ENCODE peak calls at places on chromosomes 16 and 17, in eight cellular contexts. One of them, this sample, is unnamed.
A peak's percentile ranks its signal among the peaks of the same experiment; 100 is the strongest.

GRCh38 chr17:49798182-49798581 is 9.7 kb downstream of the KAT7 start:
- DNase-seq in hepatocyte: no peak
- DNase-seq in bronchial epithelial cell: no peak
- DNase-seq in uterus: no peak
- DNase-seq in BJ: no peak
- DNase-seq in A673: no peak
- DNase-seq in upper lobe of right lung: no peak
- DNase-seq in breast epithelium: no peak
- DNase-seq in this sample: no peak

GRCh38 chr16:4796982-4797804 is 2.0 kb downstream of the SMIM22 start:
- DNase-seq in hepatocyte: no peak
- DNase-seq in bronchial epithelial cell: no peak
- DNase-seq in uterus: no peak
- DNase-seq in BJ: no peak
- DNase-seq in A673: no peak
- DNase-seq in upper lobe of right lung: no peak
- DNase-seq in breast epithelium: no peak
- DNase-seq in this sample: no peak

GRCh38 chr16:12628526-12628925 is 175.2 kb downstream of the CPPED1 start:
- DNase-seq in hepatocyte: no peak
- DNase-seq in bronchial epithelial cell: no peak
- DNase-seq in uterus: no peak
- DNase-seq in BJ: no peak
- DNase-seq in A673: no peak
- DNase-seq in upper lobe of right lung: no peak
- DNase-seq in breast epithelium: no peak
- DNase-seq in this sample: no peak

GRCh38 chr17:34556384-34556783 is 23.0 kb upstream of the TMEM132E start:
- DNase-seq in hepatocyte: peak; percentile 67
- DNase-seq in bronchial epithelial cell: peak; percentile 16
- DNase-seq in uterus: no peak
- DNase-seq in BJ: no peak
- DNase-seq in A673: no peak
- DNase-seq in upper lobe of right lung: no peak
- DNase-seq in breast epithelium: no peak
- DNase-seq in this sample: no peak

GRCh38 chr17:74259667-74260524 is 14.1 kb upstream of the DNAI2 start:
- DNase-seq in hepatocyte: no peak
- DNase-seq in bronchial epithelial cell: peak; percentile 31
- DNase-seq in uterus: no peak
- DNase-seq in BJ: no peak
- DNase-seq in A673: peak; percentile 46
- DNase-seq in upper lobe of right lung: no peak
- DNase-seq in breast epithelium: no peak
- DNase-seq in this sample: no peak

GRCh38 chr16:1054660-1055556 is 17.6 kb upstream of the SSTR5 start:
- DNase-seq in hepatocyte: peak; percentile 85
- DNase-seq in bronchial epithelial cell: peak; percentile 1
- DNase-seq in uterus: no peak
- DNase-seq in BJ: no peak
- DNase-seq in A673: peak; percentile 50
- DNase-seq in upper lobe of right lung: peak; percentile 78
- DNase-seq in breast epithelium: no peak
- DNase-seq in this sample: peak; percentile 77

GRCh38 chr17:37774508-37774907 is 29.6 kb upstream of the HNF1B start:
- DNase-seq in hepatocyte: no peak
- DNase-seq in bronchial epithelial cell: no peak
- DNase-seq in uterus: no peak
- DNase-seq in BJ: no peak
- DNase-seq in A673: no peak
- DNase-seq in upper lobe of right lung: no peak
- DNase-seq in breast epithelium: no peak
- DNase-seq in this sample: no peak

GRCh38 chr16:54282202-54282922 is 4.2 kb downstream of the IRX3 start:
- DNase-seq in hepatocyte: peak; percentile 78
- DNase-seq in bronchial epithelial cell: no peak
- DNase-seq in uterus: no peak
- DNase-seq in BJ: no peak
- DNase-seq in A673: peak; percentile 60
- DNase-seq in upper lobe of right lung: peak; percentile 88
- DNase-seq in breast epithelium: peak; percentile 89
- DNase-seq in this sample: peak; percentile 69

GRCh38 chr16:51544850-51545467 is 393.9 kb upstream of the SALL1 start:
- DNase-seq in hepatocyte: no peak
- DNase-seq in bronchial epithelial cell: no peak
- DNase-seq in uterus: no peak
- DNase-seq in BJ: no peak
- DNase-seq in A673: no peak
- DNase-seq in upper lobe of right lung: no peak
- DNase-seq in breast epithelium: no peak
- DNase-seq in this sample: no peak

GRCh38 chr16:68379472-68380347 is 68.6 kb downstream of the SMPD3 start:
- DNase-seq in hepatocyte: no peak
- DNase-seq in bronchial epithelial cell: no peak
- DNase-seq in uterus: no peak
- DNase-seq in BJ: no peak
- DNase-seq in A673: no peak
- DNase-seq in upper lobe of right lung: no peak
- DNase-seq in breast epithelium: no peak
- DNase-seq in this sample: peak; percentile 45

GRCh38 chr17:17877548-17878358 is 41.0 kb upstream of the SREBF1 start:
- DNase-seq in hepatocyte: peak; percentile 85
- DNase-seq in bronchial epithelial cell: peak; percentile 37
- DNase-seq in uterus: peak; percentile 86
- DNase-seq in BJ: peak; percentile 64
- DNase-seq in A673: peak; percentile 73
- DNase-seq in upper lobe of right lung: peak; percentile 83
- DNase-seq in breast epithelium: peak; percentile 72
- DNase-seq in this sample: peak; percentile 42

GRCh38 chr17:78039581-78039980 is 81.1 kb downstream of the TNRC6C start:
- DNase-seq in hepatocyte: no peak
- DNase-seq in bronchial epithelial cell: no peak
- DNase-seq in uterus: no peak
- DNase-seq in BJ: no peak
- DNase-seq in A673: no peak
- DNase-seq in upper lobe of right lung: no peak
- DNase-seq in breast epithelium: no peak
- DNase-seq in this sample: no peak

GRCh38 chr17:43406676-43407645 is 8.2 kb downstream of the ARL4D start:
- DNase-seq in hepatocyte: no peak
- DNase-seq in bronchial epithelial cell: peak; percentile 33
- DNase-seq in uterus: no peak
- DNase-seq in BJ: no peak
- DNase-seq in A673: no peak
- DNase-seq in upper lobe of right lung: no peak
- DNase-seq in breast epithelium: no peak
- DNase-seq in this sample: peak; percentile 99

GRCh38 chr17:37527249-37527851 is 37.7 kb downstream of the DUSP14 start:
- DNase-seq in hepatocyte: peak; percentile 72
- DNase-seq in bronchial epithelial cell: peak; percentile 74
- DNase-seq in uterus: no peak
- DNase-seq in BJ: no peak
- DNase-seq in A673: peak; percentile 39
- DNase-seq in upper lobe of right lung: no peak
- DNase-seq in breast epithelium: no peak
- DNase-seq in this sample: peak; percentile 38

GRCh38 chr17:50660042-50660886 is 25.6 kb downstream of the ABCC3 start:
- DNase-seq in hepatocyte: no peak
- DNase-seq in bronchial epithelial cell: no peak
- DNase-seq in uterus: no peak
- DNase-seq in BJ: no peak
- DNase-seq in A673: no peak
- DNase-seq in upper lobe of right lung: no peak
- DNase-seq in breast epithelium: no peak
- DNase-seq in this sample: no peak

GRCh38 chr16:27401768-27402568 is at the start of gene IL21R:
- DNase-seq in hepatocyte: no peak
- DNase-seq in bronchial epithelial cell: no peak
- DNase-seq in uterus: peak; percentile 20
- DNase-seq in BJ: peak; percentile 26
- DNase-seq in A673: peak; percentile 68
- DNase-seq in upper lobe of right lung: peak; percentile 88
- DNase-seq in breast epithelium: no peak
- DNase-seq in this sample: no peak

GRCh38 chr16:4972938-4973587 is 14.9 kb downstream of the SEC14L5 start:
- DNase-seq in hepatocyte: no peak
- DNase-seq in bronchial epithelial cell: no peak
- DNase-seq in uterus: no peak
- DNase-seq in BJ: no peak
- DNase-seq in A673: no peak
- DNase-seq in upper lobe of right lung: no peak
- DNase-seq in breast epithelium: no peak
- DNase-seq in this sample: no peak

GRCh38 chr17:34154916-34155730 is 100.0 kb upstream of the CCL2 start:
- DNase-seq in hepatocyte: no peak
- DNase-seq in bronchial epithelial cell: no peak
- DNase-seq in uterus: no peak
- DNase-seq in BJ: no peak
- DNase-seq in A673: no peak
- DNase-seq in upper lobe of right lung: no peak
- DNase-seq in breast epithelium: no peak
- DNase-seq in this sample: peak; percentile 58

GRCh38 chr16:7363397-7364053 is 30.9 kb downstream of the RBFOX1 start:
- DNase-seq in hepatocyte: peak; percentile 61
- DNase-seq in bronchial epithelial cell: no peak
- DNase-seq in uterus: no peak
- DNase-seq in BJ: no peak
- DNase-seq in A673: no peak
- DNase-seq in upper lobe of right lung: no peak
- DNase-seq in breast epithelium: no peak
- DNase-seq in this sample: no peak

DNA sequence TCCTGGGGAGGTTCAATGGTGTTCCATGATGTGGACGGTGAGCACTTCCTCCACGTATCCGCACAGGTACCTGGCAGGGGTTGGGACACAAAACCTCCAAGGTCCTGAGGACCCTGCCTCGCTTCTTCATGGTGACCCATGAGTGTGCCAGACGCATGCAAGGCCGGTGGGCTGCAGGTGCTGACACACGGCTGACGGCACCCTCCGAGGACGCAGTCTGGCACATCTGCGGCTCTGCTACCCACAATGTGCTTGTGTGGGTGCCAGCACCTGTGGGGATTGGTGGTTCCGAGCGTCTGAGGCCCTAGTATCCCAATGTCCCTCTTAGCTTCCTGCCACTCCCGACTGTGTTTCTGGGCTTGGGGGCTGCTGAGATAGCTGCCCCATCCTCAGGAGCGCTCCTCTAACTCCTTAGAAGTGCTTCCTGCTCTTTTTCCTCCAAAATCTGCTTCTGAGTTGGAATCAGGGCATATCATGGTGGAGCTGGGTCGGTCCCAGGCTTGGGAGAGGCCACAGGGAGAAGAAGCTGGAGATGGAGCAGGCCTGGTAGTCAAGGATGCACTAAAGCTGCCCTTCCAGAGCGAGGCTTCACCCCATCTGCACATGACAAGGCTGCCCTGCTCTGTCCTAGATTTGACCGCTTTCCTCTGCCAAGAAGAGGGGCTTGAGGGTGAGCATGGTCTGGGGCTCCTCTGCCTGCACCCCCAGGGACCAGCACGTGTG is 1.6 kb downstream of the CYGB start:
- DNase-seq in hepatocyte: no peak
- DNase-seq in bronchial epithelial cell: no peak
- DNase-seq in uterus: no peak
- DNase-seq in BJ: no peak
- DNase-seq in A673: no peak
- DNase-seq in upper lobe of right lung: peak; percentile 61
- DNase-seq in breast epithelium: no peak
- DNase-seq in this sample: no peak
- H3K4me3 ChIP-seq in hepatocyte: no peak overlapping the region
- H3K4me3 ChIP-seq in bronchial epithelial cell: no peak overlapping the region
- H3K4me3 ChIP-seq in uterus: no peak overlapping the region
- H3K4me3 ChIP-seq in BJ: no peak overlapping the region
- H3K4me3 ChIP-seq in A673: no peak overlapping the region
- H3K4me3 ChIP-seq in upper lobe of right lung: peak overlapping the region; percentile 53
- H3K4me3 ChIP-seq in breast epithelium: peak overlapping the region; percentile 48
- H3K4me3 ChIP-seq in this sample: no peak overlapping the region

DNA sequence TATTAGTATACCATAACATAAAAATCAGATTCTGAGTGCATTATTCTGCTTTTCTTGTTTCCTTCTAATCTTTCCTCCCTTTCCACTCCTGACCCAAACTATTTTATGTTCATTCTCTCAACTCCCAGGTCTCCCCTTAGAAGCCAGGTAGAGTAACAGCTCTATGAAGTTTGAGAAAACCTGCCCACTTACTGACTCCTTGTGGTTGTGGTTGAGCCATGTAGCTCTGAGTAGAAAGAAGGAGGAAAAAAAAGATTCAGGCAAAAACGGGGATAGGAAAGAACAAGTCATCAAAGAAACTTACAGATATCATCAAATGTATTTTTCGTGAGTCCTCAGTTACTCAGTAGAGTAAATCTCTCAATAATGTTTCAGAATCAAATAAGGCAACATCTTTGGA is 216.7 kb downstream of the PMP22 start:
- DNase-seq in hepatocyte: no peak
- DNase-seq in bronchial epithelial cell: peak; percentile 17
- DNase-seq in uterus: no peak
- DNase-seq in BJ: no peak
- DNase-seq in A673: no peak
- DNase-seq in upper lobe of right lung: no peak
- DNase-seq in breast epithelium: no peak
- DNase-seq in this sample: no peak
- TF ChIP-seq CTCF in hepatocyte: no peak
- TF ChIP-seq CTCF in bronchial epithelial cell: no peak
- TF ChIP-seq CTCF in uterus: no peak
- TF ChIP-seq CTCF in BJ: no peak
- TF ChIP-seq CTCF in A673: no peak
- TF ChIP-seq CTCF in upper lobe of right lung: no peak
- TF ChIP-seq CTCF in breast epithelium: no peak
- TF ChIP-seq CTCF in this sample: no peak

GRCh38 chr16:87360862-87361610 is 22.5 kb downstream of the FBXO31 start:
- DNase-seq in hepatocyte: no peak
- DNase-seq in bronchial epithelial cell: no peak
- DNase-seq in uterus: no peak
- DNase-seq in BJ: no peak
- DNase-seq in A673: no peak
- DNase-seq in upper lobe of right lung: no peak
- DNase-seq in breast epithelium: no peak
- DNase-seq in this sample: no peak
- H3K36me3 ChIP-seq in hepatocyte: no peaks in the 10 kb centered on the region
- H3K36me3 ChIP-seq in bronchial epithelial cell: peaks cover 32% of the 10 kb centered on the region
- H3K36me3 ChIP-seq in uterus: no peaks in the 10 kb centered on the region
- H3K36me3 ChIP-seq in BJ: peaks cover 25% of the 10 kb centered on the region
- H3K36me3 ChIP-seq in A673: peaks cover 4% of the 10 kb centered on the region
- H3K36me3 ChIP-seq in upper lobe of right lung: peaks cover 37% of the 10 kb centered on the region
- H3K36me3 ChIP-seq in breast epithelium: no peaks in the 10 kb centered on the region
- H3K36me3 ChIP-seq in this sample: peaks cover 31% of the 10 kb centered on the region

GRCh38 chr17:40068129-40068581 is 5.4 kb downstream of the THRA start:
- DNase-seq in hepatocyte: no peak
- DNase-seq in bronchial epithelial cell: no peak
- DNase-seq in uterus: no peak
- DNase-seq in BJ: no peak
- DNase-seq in A673: no peak
- DNase-seq in upper lobe of right lung: no peak
- DNase-seq in breast epithelium: no peak
- DNase-seq in this sample: no peak
- H3K4me3 ChIP-seq in hepatocyte: no peak overlapping the region
- H3K4me3 ChIP-seq in bronchial epithelial cell: no peak overlapping the region
- H3K4me3 ChIP-seq in uterus: no peak overlapping the region
- H3K4me3 ChIP-seq in BJ: peak overlapping the region; percentile 8
- H3K4me3 ChIP-seq in A673: no peak overlapping the region
- H3K4me3 ChIP-seq in upper lobe of right lung: peak overlapping the region; percentile 34
- H3K4me3 ChIP-seq in breast epithelium: no peak overlapping the region
- H3K4me3 ChIP-seq in this sample: no peak overlapping the region